ENCODE peak calls at places on chromosomes 5 and 9, in nine cellular contexts. F is COLO829; T is IMR-90; Y is mesendoderm; B is ELF-1; D is sciatic nerve; C is hippocampal formation; P is stimulated activated CD8-positive, alpha-beta memory T cell treated with anti-CD3 and anti-CD28 coated beads, Interleukin-4, amount 100 ng/mL, for 4 hours; E is kidney tubule cell. J is an unnamed sample.

GRCh38 chr5:1325870-1326546 is 18.9 kb downstream of the CLPTM1L start:
- DNase-seq in F (no peak), T (no peak), Y (peak), B (no peak), D (no peak), C (no peak), P (no peak), E (peak), J (peak)

GRCh38 chr5:144126707-144127106 is 43.8 kb downstream of the YIPF5 start:
- DNase-seq in F (no peak), T (no peak), Y (no peak), B (no peak), D (no peak), C (no peak), P (no peak), E (no peak), J (no peak)

GRCh38 chr5:102048940-102049339 is 247.1 kb downstream of the SLCO4C1 start:
- DNase-seq in F (no peak), T (no peak), Y (peak), B (no peak), D (no peak), C (no peak), P (no peak), E (no peak), J (no peak)

GRCh38 chr9:90870646-90871326 is 69.2 kb downstream of the SYK start:
- DNase-seq in F (peak), T (peak), Y (peak), B (peak), D (no peak), C (peak), P (no peak), E (peak), J (peak)

GRCh38 chr5:33831041-33831440 is 60.7 kb downstream of the ADAMTS12 start:
- DNase-seq in F (no peak), T (no peak), Y (no peak), B (no peak), D (no peak), C (no peak), P (no peak), E (no peak), J (no peak)

GRCh38 chr5:76999451-76999850 is 30.8 kb upstream of the AGGF1 start:
- DNase-seq in F (no peak), T (peak), Y (peak), B (peak), D (no peak), C (no peak), P (no peak), E (peak), J (no peak)

GRCh38 chr9:133058550-133059320 is 3.0 kb upstream of the CEL start:
- DNase-seq in F (no peak), T (no peak), Y (no peak), B (no peak), D (no peak), C (no peak), P (no peak), E (no peak), J (no peak)

GRCh38 chr5:128201065-128201926 is 117.7 kb downstream of the SLC12A2 start:
- DNase-seq in F (peak), T (peak), Y (peak), B (peak), D (peak), C (peak), P (peak), E (peak), J (peak)

GRCh38 chr5:81068635-81069034 is 108.5 kb downstream of the RASGRF2 start:
- DNase-seq in F (no peak), T (no peak), Y (peak), B (no peak), D (no peak), C (no peak), P (no peak), E (no peak), J (peak)

GRCh38 chr9:88657893-88658292 is 122.9 kb downstream of the NXNL2 start:
- DNase-seq in F (no peak), T (peak), Y (no peak), B (no peak), D (no peak), C (no peak), P (no peak), E (no peak), J (no peak)

GRCh38 chr5:113090336-113091106 is 113.9 kb downstream of the DCP2 start:
- DNase-seq in F (peak), T (no peak), Y (no peak), B (no peak), D (no peak), C (no peak), P (no peak), E (no peak), J (peak)

GRCh38 chr9:93302586-93303257 is 118.8 kb downstream of the WNK2 start:
- DNase-seq in F (peak), T (peak), Y (peak), B (peak), D (peak), C (no peak), P (peak), E (peak), J (peak)

GRCh38 chr5:78587775-78588291 is 60.7 kb downstream of the LHFPL2 start:
- DNase-seq in F (no peak), T (peak), Y (no peak), B (no peak), D (no peak), C (no peak), P (no peak), E (no peak), J (no peak)

J was measured in endodermal cell.